ENCODE peak calls at places on chromosome 18, in nine cellular contexts. P is NCI-H345, X is amniotic stem cell, I is aorta, E is AML-193, Y is neural progenitor cell, B is T-helper 9 cell, Z is mesothelial cell of epicardium, A is NCI-H2171 treated with DMSO at 0.1 percent for 48 hours. D is an unnamed sample.

GRCh38 chr18:48955528-48956261 is 4.9 kb upstream of the SMAD7 start:
- DNase-seq in B (no peak), Y (peak), E (no peak), X (peak), Z (no peak), I (peak), A (no peak), P (no peak), D (peak)

GRCh38 chr18:53911200-53911599 is 313.3 kb downstream of the MBD2 start:
- DNase-seq in P (no peak), A (no peak), E (no peak), Y (no peak), Z (no peak), I (no peak), B (no peak), X (no peak), D (no peak)

GRCh38 chr18:32200766-32201165 is 10.9 kb downstream of the MEP1B start:
- DNase-seq in I (no peak), B (no peak), E (no peak), Z (no peak), Y (no peak), A (peak), X (no peak), P (peak), D (no peak)

GRCh38 chr18:36514778-36515177 is 217.3 kb downstream of the FHOD3 start:
- DNase-seq in B (no peak), Y (peak), I (no peak), E (no peak), Z (no peak), P (no peak), X (no peak), A (no peak), D (no peak)

GRCh38 chr18:25288340-25288955 is 63.5 kb downstream of the ZNF521 start:
- DNase-seq in E (no peak), P (no peak), X (no peak), B (no peak), A (no peak), I (no peak), Z (no peak), Y (no peak), D (no peak)

GRCh38 chr18:68997845-68998244 is 200.0 kb downstream of the CCDC102B start:
- DNase-seq in A (no peak), X (no peak), I (no peak), Z (no peak), Y (no peak), P (no peak), E (no peak), B (no peak), D (no peak)

GRCh38 chr18:9838144-9838877 is 47.5 kb upstream of the TXNDC2 start:
- DNase-seq in Y (peak), Z (no peak), B (no peak), A (peak), E (no peak), P (peak), X (no peak), I (no peak), D (no peak)

GRCh38 chr18:5543854-5544389 is at the start of gene EPB41L3:
- DNase-seq in E (no peak), I (peak), Z (peak), X (no peak), P (peak), Y (peak), A (peak), B (no peak), D (peak)